ENCODE peak calls at places on chromosome 7, in four cellular contexts. One of them, this sample, is unnamed.

GRCh38 chr7:46881507-46882127 is 700.3 kb downstream of the TNS3 start:
- DNase-seq in K562: no peak
- DNase-seq in WTC11: no peak
- DNase-seq in HepG2: no peak
- DNase-seq in this sample: no peak

GRCh38 chr7:121503730-121504129 is 107.6 kb upstream of the FAM3C start:
- DNase-seq in HepG2: no peak
- DNase-seq in K562: no peak
- DNase-seq in WTC11: no peak
- DNase-seq in this sample: no peak

GRCh38 chr7:112063974-112064373 is 142.2 kb downstream of the DOCK4 start:
- DNase-seq in HepG2: no peak
- DNase-seq in WTC11: no peak
- DNase-seq in K562: no peak
- DNase-seq in this sample: no peak

GRCh38 chr7:44272981-44273380 is 52.4 kb downstream of the CAMK2B start:
- DNase-seq in HepG2: no peak
- DNase-seq in WTC11: no peak
- DNase-seq in K562: no peak
- DNase-seq in this sample: no peak

GRCh38 chr7:121273467-121274167 is 55.2 kb upstream of the WNT16 start:
- DNase-seq in WTC11: no peak
- DNase-seq in HepG2: no peak
- DNase-seq in K562: no peak
- DNase-seq in this sample: no peak

GRCh38 chr7:130298927-130299326 is 6.0 kb downstream of the CPA4 start:
- DNase-seq in K562: no peak
- DNase-seq in HepG2: no peak
- DNase-seq in WTC11: no peak
- DNase-seq in this sample: no peak

GRCh38 chr7:42053834-42054233 is 183.2 kb downstream of the GLI3 start:
- DNase-seq in K562: no peak
- DNase-seq in HepG2: no peak
- DNase-seq in WTC11: no peak
- DNase-seq in this sample: no peak

GRCh38 chr7:47265621-47266020 is 316.3 kb downstream of the TNS3 start:
- DNase-seq in HepG2: no peak
- DNase-seq in K562: no peak
- DNase-seq in WTC11: no peak
- DNase-seq in this sample: no peak

GRCh38 chr7:66265566-66265965 is 60.4 kb downstream of the TPST1 start:
- DNase-seq in HepG2: no peak
- DNase-seq in K562: peak
- DNase-seq in WTC11: no peak
- DNase-seq in this sample: peak

GRCh38 chr7:159121068-159121467 is 23.6 kb downstream of the VIPR2 start:
- DNase-seq in HepG2: no peak
- DNase-seq in K562: no peak
- DNase-seq in WTC11: no peak
- DNase-seq in this sample: no peak

GRCh38 chr7:31336202-31337035 is 4.1 kb downstream of the NEUROD6 start:
- DNase-seq in HepG2: no peak
- DNase-seq in K562: peak
- DNase-seq in WTC11: peak
- DNase-seq in this sample: no peak

GRCh38 chr7:25575634-25576033 is 347.3 kb upstream of the NPVF start:
- DNase-seq in WTC11: no peak
- DNase-seq in HepG2: no peak
- DNase-seq in K562: no peak
- DNase-seq in this sample: no peak

GRCh38 chr7:64959072-64959747 is 31.6 kb downstream of the ZNF117 start:
- DNase-seq in WTC11: peak
- DNase-seq in HepG2: peak
- DNase-seq in K562: no peak
- DNase-seq in this sample: no peak

GRCh38 chr7:68699090-68699711 is 899.1 kb upstream of the AUTS2 start:
- DNase-seq in WTC11: no peak
- DNase-seq in K562: no peak
- DNase-seq in HepG2: no peak
- DNase-seq in this sample: no peak

GRCh38 chr7:155593455-155594162 is 47.2 kb upstream of the CNPY1 start:
- DNase-seq in K562: no peak
- DNase-seq in HepG2: no peak
- DNase-seq in WTC11: no peak
- DNase-seq in this sample: no peak

GRCh38 chr7:44733708-44734481 is 14.8 kb upstream of the ZMIZ2 start:
- DNase-seq in K562: no peak
- DNase-seq in HepG2: no peak
- DNase-seq in WTC11: no peak
- DNase-seq in this sample: no peak

GRCh38 chr7:13882051-13882450 is 107.4 kb downstream of the ETV1 start:
- DNase-seq in HepG2: no peak
- DNase-seq in WTC11: no peak
- DNase-seq in K562: no peak
- DNase-seq in this sample: no peak

GRCh38 chr7:126140858-126141491 is 1111.8 kb downstream of the GRM8 start:
- DNase-seq in K562: no peak
- DNase-seq in HepG2: no peak
- DNase-seq in WTC11: no peak
- DNase-seq in this sample: no peak

GRCh38 chr7:22935269-22935668 is 78.7 kb downstream of the HYCC1 start:
- DNase-seq in HepG2: no peak
- DNase-seq in WTC11: no peak
- DNase-seq in K562: no peak
- DNase-seq in this sample: no peak
- TF ChIP-seq ELF4 in HepG2: no peak
- TF ChIP-seq ELF4 in WTC11: no peak
- TF ChIP-seq ELF4 in K562: no peak
- TF ChIP-seq ELF4 in this sample: no peak

GRCh38 chr7:1823376-1824150 is 153.5 kb downstream of the ELFN1 start:
- DNase-seq in WTC11: no peak
- DNase-seq in K562: no peak
- DNase-seq in HepG2: no peak
- DNase-seq in this sample: no peak
- TF ChIP-seq ELF4 in WTC11: no peak
- TF ChIP-seq ELF4 in K562: no peak
- TF ChIP-seq ELF4 in HepG2: no peak
- TF ChIP-seq ELF4 in this sample: no peak

DNA sequence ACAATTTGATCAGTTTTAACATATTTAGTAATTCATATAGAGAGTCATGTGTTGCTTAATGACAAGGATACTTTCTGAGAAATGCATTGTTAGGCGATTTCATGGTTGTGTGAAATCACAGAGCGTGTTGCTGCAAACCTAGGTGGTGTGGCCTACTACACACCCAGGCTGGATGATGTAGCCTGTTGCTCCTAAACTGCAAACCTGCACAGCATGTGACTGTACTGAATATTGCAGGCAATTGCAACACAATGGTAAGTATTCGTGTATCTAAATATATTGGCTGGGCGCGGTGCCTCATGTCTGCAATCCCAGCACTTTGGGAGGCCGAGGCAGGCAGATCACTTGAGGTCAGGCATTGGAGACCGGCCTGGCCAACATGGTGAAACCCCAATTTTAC is 73.7 kb upstream of the BAIAP2L1 start:
- DNase-seq in HepG2: no peak
- DNase-seq in K562: no peak
- DNase-seq in WTC11: no peak
- DNase-seq in this sample: no peak
- TF ChIP-seq ELF4 in HepG2: no peak
- TF ChIP-seq ELF4 in K562: no peak
- TF ChIP-seq ELF4 in WTC11: no peak
- TF ChIP-seq ELF4 in this sample: no peak

GRCh38 chr7:22579961-22580360 is 80.0 kb upstream of the STEAP1B start:
- DNase-seq in HepG2: no peak
- DNase-seq in WTC11: no peak
- DNase-seq in K562: no peak
- DNase-seq in this sample: no peak
- TF ChIP-seq ELF4 in HepG2: no peak
- TF ChIP-seq ELF4 in WTC11: no peak
- TF ChIP-seq ELF4 in K562: no peak
- TF ChIP-seq ELF4 in this sample: no peak

GRCh38 chr7:2990949-2991470 is 52.7 kb downstream of the CARD11 start:
- DNase-seq in HepG2: no peak
- DNase-seq in K562: no peak
- DNase-seq in WTC11: no peak
- DNase-seq in this sample: no peak
- TF ChIP-seq ELF4 in HepG2: no peak
- TF ChIP-seq ELF4 in K562: no peak
- TF ChIP-seq ELF4 in WTC11: no peak
- TF ChIP-seq ELF4 in this sample: no peak

DNA sequence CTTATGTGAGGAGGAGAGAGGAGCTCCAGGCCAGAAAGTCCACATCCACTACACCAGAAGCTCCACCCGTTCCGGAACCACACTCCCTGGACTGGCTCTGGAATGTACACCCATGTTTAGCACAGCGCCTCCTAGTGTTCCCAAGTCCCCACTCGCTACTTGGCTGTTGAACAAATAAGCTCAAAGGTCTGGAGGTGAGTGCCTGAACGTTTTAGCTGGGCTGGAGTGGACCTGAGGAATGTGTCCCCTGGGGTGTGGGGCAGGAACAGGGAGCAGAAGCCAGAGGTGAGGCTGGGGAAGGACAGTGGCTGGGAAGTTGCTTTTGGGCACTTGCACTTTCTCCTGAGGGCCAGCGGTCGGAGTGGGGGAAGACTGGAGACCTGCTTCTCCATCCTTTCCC is 164.1 kb upstream of the CDCA7L start:
- DNase-seq in K562: peak
- DNase-seq in WTC11: peak
- DNase-seq in HepG2: peak
- DNase-seq in this sample: peak
- TF ChIP-seq ELF4 in K562: no peak
- TF ChIP-seq ELF4 in WTC11: no peak
- TF ChIP-seq ELF4 in HepG2: no peak
- TF ChIP-seq ELF4 in this sample: no peak

GRCh38 chr7:138720286-138720685 is 19.1 kb upstream of the SVOPL start:
- DNase-seq in K562: no peak
- DNase-seq in HepG2: no peak
- DNase-seq in WTC11: no peak
- DNase-seq in this sample: no peak
- TF ChIP-seq ELF4 in K562: no peak
- TF ChIP-seq ELF4 in HepG2: no peak
- TF ChIP-seq ELF4 in WTC11: no peak
- TF ChIP-seq ELF4 in this sample: no peak